ENCODE peak calls at places on chromosomes 3 and 15, in six cellular contexts. One of them, this sample, is unnamed.

GRCh38 chr3:52845157-52845556 is 10.3 kb upstream of the MUSTN1 start:
- DNase-seq in cardiac muscle cell: no peak
- DNase-seq in kidney: peak
- DNase-seq in astrocyte: no peak
- DNase-seq in tibial nerve: peak
- DNase-seq in stomach: peak
- DNase-seq in this sample: no peak

GRCh38 chr3:193819117-193819978 is 226.3 kb downstream of the OPA1 start:
- DNase-seq in cardiac muscle cell: no peak
- DNase-seq in kidney: no peak
- DNase-seq in astrocyte: no peak
- DNase-seq in tibial nerve: no peak
- DNase-seq in stomach: no peak
- DNase-seq in this sample: no peak

GRCh38 chr15:33104276-33104675 is 90.2 kb downstream of the FMN1 start:
- DNase-seq in cardiac muscle cell: no peak
- DNase-seq in kidney: no peak
- DNase-seq in astrocyte: peak
- DNase-seq in tibial nerve: no peak
- DNase-seq in stomach: no peak
- DNase-seq in this sample: no peak

GRCh38 chr3:157354722-157355121 is 81.9 kb upstream of the PTX3 start:
- DNase-seq in cardiac muscle cell: peak
- DNase-seq in kidney: no peak
- DNase-seq in astrocyte: no peak
- DNase-seq in tibial nerve: no peak
- DNase-seq in stomach: no peak
- DNase-seq in this sample: no peak

GRCh38 chr3:9226326-9226725 is 23.1 kb downstream of the SRGAP3 start:
- DNase-seq in cardiac muscle cell: no peak
- DNase-seq in kidney: no peak
- DNase-seq in astrocyte: peak
- DNase-seq in tibial nerve: no peak
- DNase-seq in stomach: no peak
- DNase-seq in this sample: no peak

GRCh38 chr3:117725314-117725713 is 1015.7 kb downstream of the TUSC7 start:
- DNase-seq in cardiac muscle cell: no peak
- DNase-seq in kidney: no peak
- DNase-seq in astrocyte: no peak
- DNase-seq in tibial nerve: no peak
- DNase-seq in stomach: no peak
- DNase-seq in this sample: no peak

GRCh38 chr3:149310796-149311534 is 22.5 kb downstream of the TM4SF18 start:
- DNase-seq in cardiac muscle cell: no peak
- DNase-seq in kidney: no peak
- DNase-seq in astrocyte: peak
- DNase-seq in tibial nerve: no peak
- DNase-seq in stomach: no peak
- DNase-seq in this sample: no peak

GRCh38 chr3:58171126-58171525 is 39.6 kb downstream of the DNASE1L3 start:
- DNase-seq in cardiac muscle cell: no peak
- DNase-seq in kidney: no peak
- DNase-seq in astrocyte: no peak
- DNase-seq in tibial nerve: no peak
- DNase-seq in stomach: no peak
- DNase-seq in this sample: no peak

GRCh38 chr3:99425930-99426329 is 212.5 kb upstream of the COL8A1 start:
- DNase-seq in cardiac muscle cell: no peak
- DNase-seq in kidney: no peak
- DNase-seq in astrocyte: no peak
- DNase-seq in tibial nerve: no peak
- DNase-seq in stomach: no peak
- DNase-seq in this sample: no peak

GRCh38 chr3:176521531-176522175 is 675.6 kb downstream of the TBL1XR1 start:
- DNase-seq in cardiac muscle cell: no peak
- DNase-seq in kidney: no peak
- DNase-seq in astrocyte: peak
- DNase-seq in tibial nerve: no peak
- DNase-seq in stomach: no peak
- DNase-seq in this sample: no peak

GRCh38 chr3:46325645-46326300 is 28.1 kb upstream of the CCR2 start:
- DNase-seq in cardiac muscle cell: no peak
- DNase-seq in kidney: no peak
- DNase-seq in astrocyte: no peak
- DNase-seq in tibial nerve: no peak
- DNase-seq in stomach: no peak
- DNase-seq in this sample: no peak

GRCh38 chr3:124837730-124838186 is 49.4 kb downstream of the ITGB5 start:
- DNase-seq in cardiac muscle cell: no peak
- DNase-seq in kidney: peak
- DNase-seq in astrocyte: peak
- DNase-seq in tibial nerve: peak
- DNase-seq in stomach: peak
- DNase-seq in this sample: no peak

GRCh38 chr3:57169872-57170623 is 4.9 kb upstream of the IL17RD start:
- DNase-seq in cardiac muscle cell: peak
- DNase-seq in kidney: peak
- DNase-seq in astrocyte: no peak
- DNase-seq in tibial nerve: peak
- DNase-seq in stomach: peak
- DNase-seq in this sample: peak

GRCh38 chr3:168424059-168424765 is 328.5 kb upstream of the GOLIM4 start:
- DNase-seq in cardiac muscle cell: no peak
- DNase-seq in kidney: no peak
- DNase-seq in astrocyte: peak
- DNase-seq in tibial nerve: no peak
- DNase-seq in stomach: no peak
- DNase-seq in this sample: no peak

GRCh38 chr15:28912422-28912821 is 26.6 kb downstream of the APBA2 start:
- DNase-seq in cardiac muscle cell: no peak
- DNase-seq in kidney: no peak
- DNase-seq in astrocyte: no peak
- DNase-seq in tibial nerve: no peak
- DNase-seq in stomach: no peak
- DNase-seq in this sample: no peak

GRCh38 chr15:101024111-101024695 is 105.0 kb downstream of the LRRK1 start:
- DNase-seq in cardiac muscle cell: no peak
- DNase-seq in kidney: peak
- DNase-seq in astrocyte: peak
- DNase-seq in tibial nerve: peak
- DNase-seq in stomach: peak
- DNase-seq in this sample: no peak

GRCh38 chr3:147419062-147419701 is 10.0 kb downstream of the ZIC1 start:
- DNase-seq in cardiac muscle cell: peak
- DNase-seq in kidney: peak
- DNase-seq in astrocyte: peak
- DNase-seq in tibial nerve: no peak
- DNase-seq in stomach: no peak
- DNase-seq in this sample: no peak

GRCh38 chr3:149548729-149549065 is 74.2 kb downstream of the TM4SF4 start:
- DNase-seq in cardiac muscle cell: no peak
- DNase-seq in kidney: no peak
- DNase-seq in astrocyte: peak
- DNase-seq in tibial nerve: no peak
- DNase-seq in stomach: no peak
- DNase-seq in this sample: no peak

GRCh38 chr15:78069630-78070029 is 7.9 kb downstream of the TBC1D2B start:
- DNase-seq in cardiac muscle cell: no peak
- DNase-seq in kidney: no peak
- DNase-seq in astrocyte: no peak
- DNase-seq in tibial nerve: no peak
- DNase-seq in stomach: no peak
- DNase-seq in this sample: no peak

GRCh38 chr3:21826416-21826815 is 75.4 kb upstream of the ZNF385D start:
- DNase-seq in cardiac muscle cell: no peak
- DNase-seq in kidney: no peak
- DNase-seq in astrocyte: peak
- DNase-seq in tibial nerve: no peak
- DNase-seq in stomach: no peak
- DNase-seq in this sample: no peak

GRCh38 chr3:14461748-14462324 is 59.4 kb downstream of the SLC6A6 start:
- DNase-seq in cardiac muscle cell: peak
- DNase-seq in kidney: peak
- DNase-seq in astrocyte: peak
- DNase-seq in tibial nerve: no peak
- DNase-seq in stomach: peak
- DNase-seq in this sample: peak

GRCh38 chr3:192929146-192929545 is 11.5 kb upstream of the MB21D2 start:
- DNase-seq in cardiac muscle cell: no peak
- DNase-seq in kidney: no peak
- DNase-seq in astrocyte: peak
- DNase-seq in tibial nerve: no peak
- DNase-seq in stomach: no peak
- DNase-seq in this sample: no peak

GRCh38 chr3:111589303-111590095 is 5.6 kb downstream of the ZBED2 start:
- DNase-seq in cardiac muscle cell: no peak
- DNase-seq in kidney: no peak
- DNase-seq in astrocyte: peak
- DNase-seq in tibial nerve: no peak
- DNase-seq in stomach: no peak
- DNase-seq in this sample: no peak

GRCh38 chr3:25088284-25088683 is 339.8 kb upstream of the RARB start:
- DNase-seq in cardiac muscle cell: no peak
- DNase-seq in kidney: no peak
- DNase-seq in astrocyte: no peak
- DNase-seq in tibial nerve: no peak
- DNase-seq in stomach: no peak
- DNase-seq in this sample: no peak

GRCh38 chr3:25547928-25548327 is 116.8 kb downstream of the TOP2B start:
- DNase-seq in cardiac muscle cell: no peak
- DNase-seq in kidney: no peak
- DNase-seq in astrocyte: peak
- DNase-seq in tibial nerve: no peak
- DNase-seq in stomach: no peak
- DNase-seq in this sample: no peak

DNA sequence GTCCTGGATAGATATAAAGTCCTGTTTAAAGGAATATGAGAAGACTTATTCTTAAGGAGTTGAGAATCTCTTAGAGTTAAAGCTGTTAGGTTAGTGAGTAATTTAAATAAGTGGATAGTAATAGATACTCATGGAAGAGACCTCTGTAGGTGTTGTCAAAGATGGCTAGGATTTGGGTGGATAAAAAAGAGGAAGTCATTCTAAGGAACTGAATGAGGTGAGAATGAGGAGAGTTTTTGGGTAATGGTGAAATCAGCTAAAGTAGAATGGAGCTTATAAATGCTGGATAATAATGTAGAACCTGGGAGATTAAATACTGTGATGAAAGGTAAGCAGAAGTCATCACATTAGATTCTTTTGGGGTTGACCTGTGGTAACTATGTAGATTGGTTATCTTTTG is 8.1 kb downstream of the ARIH1 start:
- DNase-seq in cardiac muscle cell: no peak
- DNase-seq in kidney: no peak
- DNase-seq in astrocyte: no peak
- DNase-seq in tibial nerve: no peak
- DNase-seq in stomach: no peak
- DNase-seq in this sample: no peak
- H3K27ac ChIP-seq in cardiac muscle cell: no peak
- H3K27ac ChIP-seq in kidney: no peak
- H3K27ac ChIP-seq in astrocyte: no peak
- H3K27ac ChIP-seq in tibial nerve: no peak
- H3K27ac ChIP-seq in stomach: no peak
- H3K27ac ChIP-seq in this sample: no peak

GRCh38 chr3:138038725-138039462 is 28.9 kb downstream of the CLDN18 start:
- DNase-seq in cardiac muscle cell: no peak
- DNase-seq in kidney: no peak
- DNase-seq in astrocyte: no peak
- DNase-seq in tibial nerve: no peak
- DNase-seq in stomach: no peak
- DNase-seq in this sample: no peak
- H3K27ac ChIP-seq in cardiac muscle cell: no peak
- H3K27ac ChIP-seq in kidney: no peak
- H3K27ac ChIP-seq in astrocyte: no peak
- H3K27ac ChIP-seq in tibial nerve: no peak
- H3K27ac ChIP-seq in stomach: peak
- H3K27ac ChIP-seq in this sample: no peak

DNA sequence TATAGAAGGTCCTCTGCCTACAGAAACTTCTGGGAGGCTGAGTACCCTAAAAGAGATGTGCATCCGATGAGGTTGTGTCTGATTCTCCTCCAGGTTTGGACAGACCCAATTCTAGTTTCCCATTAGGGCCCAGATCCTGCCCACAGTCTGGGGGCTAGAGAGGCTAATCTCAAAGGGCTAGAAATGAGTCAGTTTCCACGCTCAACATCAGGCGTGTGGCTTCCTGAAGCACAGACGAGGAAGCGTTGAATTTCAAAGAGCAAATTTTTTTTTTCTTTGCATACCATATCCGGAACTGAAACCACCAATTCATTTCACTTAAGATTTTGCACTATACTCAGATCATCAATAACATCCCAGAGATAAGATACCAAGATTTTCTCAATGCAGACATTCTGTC is 173.8 kb upstream of the BCL6 start:
- DNase-seq in cardiac muscle cell: no peak
- DNase-seq in kidney: no peak
- DNase-seq in astrocyte: peak
- DNase-seq in tibial nerve: no peak
- DNase-seq in stomach: no peak
- DNase-seq in this sample: peak
- H3K27ac ChIP-seq in cardiac muscle cell: no peak
- H3K27ac ChIP-seq in kidney: no peak
- H3K27ac ChIP-seq in astrocyte: no peak
- H3K27ac ChIP-seq in tibial nerve: no peak
- H3K27ac ChIP-seq in stomach: peak
- H3K27ac ChIP-seq in this sample: peak

GRCh38 chr3:32359766-32360513 is 31.7 kb upstream of the CMTM7 start:
- DNase-seq in cardiac muscle cell: no peak
- DNase-seq in kidney: no peak
- DNase-seq in astrocyte: no peak
- DNase-seq in tibial nerve: no peak
- DNase-seq in stomach: no peak
- DNase-seq in this sample: no peak

GRCh38 chr3:32355892-32356291 is 35.8 kb upstream of the CMTM7 start:
- DNase-seq in cardiac muscle cell: no peak
- DNase-seq in kidney: no peak
- DNase-seq in astrocyte: no peak
- DNase-seq in tibial nerve: no peak
- DNase-seq in stomach: no peak
- DNase-seq in this sample: no peak

DNA sequence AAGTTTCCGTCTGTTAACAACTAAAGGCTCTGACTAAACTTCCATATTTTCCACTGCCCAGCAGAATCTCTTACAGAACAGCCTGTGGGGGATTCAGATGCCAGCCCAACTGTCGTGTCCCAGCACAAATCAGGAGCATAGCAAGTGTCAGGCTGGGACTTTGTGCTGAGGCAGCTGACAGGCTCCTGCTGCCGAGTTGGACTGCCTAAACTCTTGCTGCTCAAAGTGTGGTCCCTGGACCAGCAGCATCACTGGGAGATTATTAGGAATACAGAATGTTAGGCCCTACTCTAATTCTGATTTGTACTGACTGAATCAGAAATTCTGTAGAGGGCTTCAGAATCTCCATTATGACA is 31.2 kb upstream of the CMTM7 start:
- DNase-seq in cardiac muscle cell: no peak
- DNase-seq in kidney: no peak
- DNase-seq in astrocyte: no peak
- DNase-seq in tibial nerve: no peak
- DNase-seq in stomach: no peak
- DNase-seq in this sample: no peak
- H3K27ac ChIP-seq in cardiac muscle cell: no peak
- H3K27ac ChIP-seq in kidney: no peak
- H3K27ac ChIP-seq in astrocyte: no peak
- H3K27ac ChIP-seq in tibial nerve: no peak
- H3K27ac ChIP-seq in stomach: no peak
- H3K27ac ChIP-seq in this sample: no peak

GRCh38 chr15:69861331-69862171 is 236.2 kb downstream of the TLE3 start:
- DNase-seq in cardiac muscle cell: no peak
- DNase-seq in kidney: no peak
- DNase-seq in astrocyte: no peak
- DNase-seq in tibial nerve: no peak
- DNase-seq in stomach: no peak
- DNase-seq in this sample: no peak
- H3K27ac ChIP-seq in cardiac muscle cell: no peak
- H3K27ac ChIP-seq in kidney: no peak
- H3K27ac ChIP-seq in astrocyte: no peak
- H3K27ac ChIP-seq in tibial nerve: no peak
- H3K27ac ChIP-seq in stomach: no peak
- H3K27ac ChIP-seq in this sample: no peak